ENCODE peak calls at places on chromosomes 6 and 20, in nine cellular contexts. S, K, D, T, U, L, M, E and O are unnamed samples.

GRCh38 chr20:62938105-62938888 is at the start of gene GID8:
- DNase-seq in K (peak), M (peak), T (peak), S (peak), E (peak), D (peak), L (no peak), U (peak), O (no peak)

GRCh38 chr20:56259948-56260347 is 11.4 kb downstream of the MC3R start:
- DNase-seq in D (no peak), L (no peak), S (no peak), E (no peak), U (no peak), T (no peak), K (no peak), M (no peak), O (no peak)

GRCh38 chr20:40192529-40192928 is 496.5 kb downstream of the MAFB start:
- DNase-seq in M (no peak), S (no peak), K (no peak), L (no peak), D (no peak), E (no peak), T (no peak), U (no peak), O (no peak)

GRCh38 chr6:152170702-152171667 is 363.5 kb downstream of the ESR1 start:
- DNase-seq in T (peak), S (peak), L (no peak), D (no peak), M (no peak), E (no peak), K (no peak), U (peak), O (no peak)

GRCh38 chr20:48787861-48788375 is 39.9 kb downstream of the PREX1 start:
- DNase-seq in S (peak), L (no peak), E (no peak), K (no peak), U (no peak), D (peak), M (peak), T (peak), O (no peak)

GRCh38 chr6:17737704-17738252 is 31.1 kb upstream of the NUP153 start:
- DNase-seq in E (no peak), M (no peak), L (no peak), T (no peak), S (no peak), D (no peak), U (no peak), K (no peak), O (no peak)

GRCh38 chr20:41182296-41183212 is 45.2 kb downstream of the PLCG1 start:
- DNase-seq in L (peak), K (no peak), E (no peak), M (no peak), T (no peak), S (no peak), D (no peak), U (no peak), O (no peak)

GRCh38 chr6:154791561-154792317 is 58.5 kb downstream of the SCAF8 start:
- DNase-seq in T (peak), U (no peak), M (peak), E (no peak), D (no peak), L (no peak), S (peak), K (no peak), O (no peak)

GRCh38 chr6:2593167-2593566 is 157.6 kb downstream of the MYLK4 start:
- DNase-seq in U (no peak), M (no peak), K (no peak), D (no peak), S (no peak), T (no peak), E (no peak), L (no peak), O (no peak)

GRCh38 chr6:2598867-2599266 is 151.9 kb downstream of the MYLK4 start:
- DNase-seq in U (no peak), E (no peak), D (no peak), T (no peak), L (no peak), K (no peak), S (no peak), M (no peak), O (no peak)

GRCh38 chr6:2599817-2600216 is 150.9 kb downstream of the MYLK4 start:
- DNase-seq in S (no peak), L (no peak), U (no peak), E (no peak), D (no peak), T (no peak), K (no peak), M (no peak), O (no peak)

GRCh38 chr6:2594868-2595267 is 155.9 kb downstream of the MYLK4 start:
- DNase-seq in U (no peak), S (no peak), L (no peak), T (no peak), K (no peak), E (no peak), D (no peak), M (no peak), O (no peak)

GRCh38 chr6:2596222-2596621 is 154.5 kb downstream of the MYLK4 start:
- DNase-seq in T (no peak), M (no peak), D (peak), S (no peak), K (no peak), L (no peak), U (no peak), E (no peak), O (no peak)
- TF ChIP-seq CTCF in T (no peak), M (no peak), D (peak), S (peak), K (no peak), L (peak), U (no peak), E (no peak), O (peak)

DNA sequence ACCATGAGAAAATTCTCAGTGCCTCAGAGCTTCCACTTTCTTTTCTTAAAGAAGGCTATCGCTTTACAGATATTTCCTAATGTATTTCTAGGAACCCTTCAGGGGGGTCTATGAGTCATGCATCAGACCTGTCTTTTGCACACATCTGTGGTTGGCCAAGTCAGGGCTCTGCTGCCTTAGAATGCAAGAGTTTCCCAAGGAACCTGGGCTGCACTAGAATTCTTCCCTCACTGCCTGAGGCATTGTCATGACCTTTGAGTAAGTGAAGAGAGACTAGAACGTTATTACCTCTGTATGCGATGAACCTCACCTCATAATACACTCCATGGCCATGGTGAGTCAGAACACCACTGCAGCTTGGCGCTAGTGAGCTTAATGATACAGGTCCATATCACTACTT is 365.0 kb upstream of the ID4 start:
- DNase-seq in E (no peak), M (peak), S (peak), T (no peak), L (no peak), U (no peak), D (no peak), K (no peak), O (no peak)
- TF ChIP-seq CTCF in E (no peak), M (no peak), S (no peak), T (no peak), L (no peak), U (no peak), D (no peak), K (no peak), O (no peak)

GRCh38 chr6:139584599-139584998 is 210.2 kb upstream of the CITED2 start:
- DNase-seq in K (no peak), E (no peak), U (no peak), D (no peak), S (no peak), M (no peak), T (no peak), L (no peak), O (no peak)
- TF ChIP-seq CTCF in K (no peak), E (no peak), U (no peak), D (no peak), S (no peak), M (no peak), T (no peak), L (no peak), O (no peak)

GRCh38 chr20:32780749-32781402 is 18.7 kb downstream of the DNMT3B start:
- DNase-seq in T (no peak), D (no peak), L (no peak), E (no peak), K (no peak), S (no peak), U (no peak), M (no peak), O (no peak)

GRCh38 chr20:32775240-32775991 is 13.2 kb downstream of the DNMT3B start:
- DNase-seq in E (no peak), U (no peak), T (no peak), S (no peak), D (no peak), L (no peak), K (no peak), M (no peak), O (no peak)

GRCh38 chr20:32777177-32777956 is 15.2 kb downstream of the DNMT3B start:
- DNase-seq in T (peak), U (no peak), K (no peak), S (no peak), M (no peak), D (no peak), L (no peak), E (no peak), O (no peak)

GRCh38 chr20:32780278-32780677 is 18.1 kb downstream of the DNMT3B start:
- DNase-seq in T (no peak), U (no peak), D (no peak), S (no peak), K (no peak), M (no peak), L (no peak), E (no peak), O (no peak)

DNA sequence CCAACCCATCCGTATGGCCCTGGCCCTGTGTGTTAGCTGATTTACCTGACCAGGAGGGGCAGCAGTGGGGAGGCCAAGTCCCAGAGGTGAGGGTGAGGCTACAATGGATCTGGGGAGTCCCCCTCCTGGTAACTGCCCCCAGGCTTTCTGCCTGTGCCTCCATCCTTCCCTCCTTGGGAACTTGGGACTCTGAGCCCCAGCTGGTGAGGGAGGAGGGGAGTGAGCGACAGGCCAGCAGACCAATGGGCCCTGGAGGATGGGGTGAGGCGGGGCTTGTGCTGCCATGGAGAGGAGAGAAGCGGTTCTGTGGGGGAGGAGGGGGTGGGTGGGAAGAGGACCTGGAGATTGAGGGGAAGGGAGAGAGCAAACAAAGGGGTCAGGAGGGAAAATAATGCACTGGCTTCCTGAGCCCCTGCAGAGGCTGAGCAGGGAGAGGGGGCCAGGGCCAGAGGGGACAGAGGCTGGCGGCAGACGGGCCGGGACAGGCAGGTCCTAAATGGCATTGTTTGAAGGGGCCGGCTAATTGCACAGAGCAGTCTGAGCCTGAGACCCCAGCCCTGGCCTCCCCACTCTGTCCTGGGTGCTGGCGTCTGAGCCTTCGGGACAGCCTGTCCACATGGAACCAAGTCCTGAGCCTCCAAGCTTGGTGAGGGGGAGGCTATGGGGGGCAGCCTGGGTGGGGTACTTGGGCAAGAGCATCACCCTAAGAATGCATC is 17.5 kb downstream of the DNMT3B start:
- DNase-seq in M (no peak), S (no peak), D (no peak), E (peak), K (no peak), L (no peak), T (no peak), U (no peak), O (no peak)
- TF ChIP-seq CTCF in M (no peak), S (no peak), D (no peak), E (no peak), K (no peak), L (no peak), T (no peak), U (no peak), O (peak)

GRCh38 chr20:43658723-43659419 is 8.0 kb upstream of the MYBL2 start:
- DNase-seq in S (no peak), D (peak), L (no peak), T (no peak), U (no peak), K (no peak), M (no peak), E (no peak), O (no peak)

GRCh38 chr20:43662943-43663655 is 3.8 kb upstream of the MYBL2 start:
- DNase-seq in D (no peak), E (no peak), T (peak), L (no peak), U (no peak), S (no peak), M (peak), K (no peak), O (no peak)

GRCh38 chr20:43653966-43654365 is 12.9 kb upstream of the MYBL2 start:
- DNase-seq in U (no peak), D (no peak), T (no peak), M (no peak), K (no peak), L (no peak), E (no peak), S (no peak), O (no peak)

GRCh38 chr20:43655937-43656336 is 11.0 kb upstream of the MYBL2 start:
- DNase-seq in U (no peak), T (no peak), E (no peak), D (no peak), S (no peak), L (no peak), M (no peak), K (no peak), O (no peak)

DNA sequence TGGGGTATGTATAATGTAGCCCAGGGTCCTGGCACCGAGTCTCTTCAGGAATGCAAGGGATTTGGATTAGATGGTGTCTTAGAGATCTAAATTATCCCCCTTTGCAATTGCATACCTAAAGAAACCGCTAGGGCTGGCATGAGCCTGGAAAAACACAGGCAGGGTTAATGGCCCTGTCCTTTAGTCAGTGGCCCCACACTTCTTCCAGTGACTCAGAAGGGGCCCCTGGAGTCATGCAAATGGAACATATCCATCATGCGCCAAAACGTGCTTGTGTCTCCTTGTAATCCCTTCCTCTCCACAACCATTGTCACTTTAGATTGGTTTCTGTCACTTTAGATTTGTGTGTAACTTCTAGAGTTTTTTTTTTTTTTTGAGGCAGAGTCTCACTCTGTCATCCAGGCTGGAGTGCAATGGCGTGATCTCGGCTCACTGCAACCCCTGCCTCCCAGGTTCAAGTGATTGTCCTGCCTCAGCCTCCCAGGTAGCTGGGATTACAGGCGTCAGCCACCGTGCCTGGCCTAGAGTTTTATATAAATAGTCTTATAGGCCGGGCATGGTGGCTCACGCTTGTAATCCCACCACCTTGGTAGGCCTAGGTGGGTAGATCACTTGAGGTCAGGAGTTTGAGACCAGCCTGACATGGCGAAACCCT is 8.7 kb upstream of the MYBL2 start:
- DNase-seq in K (no peak), T (peak), E (no peak), M (peak), D (no peak), S (peak), U (no peak), L (no peak), O (no peak)
- TF ChIP-seq CTCF in K (no peak), T (peak), E (no peak), M (no peak), D (peak), S (no peak), U (no peak), L (peak), O (peak)

DNA sequence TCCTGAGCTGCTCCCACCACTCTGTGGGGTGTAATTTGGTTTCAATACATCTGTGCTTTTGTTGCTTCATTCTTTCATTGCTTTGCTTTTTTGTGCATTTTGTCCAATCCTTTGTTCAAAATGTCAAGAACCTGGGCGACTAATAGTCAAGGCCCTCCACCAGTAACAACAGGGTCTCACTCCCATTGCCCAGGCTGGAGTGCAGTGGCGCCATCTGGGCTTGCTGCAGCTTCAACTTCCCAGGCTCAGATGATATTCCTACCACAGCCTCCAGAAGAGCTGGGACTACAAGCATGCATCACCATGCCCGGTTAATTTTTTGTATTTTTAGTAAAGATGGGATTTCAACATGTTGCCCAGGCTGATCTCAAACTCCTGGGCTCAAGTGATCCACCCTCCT is 169.2 kb downstream of the EYA2 start:
- DNase-seq in D (no peak), U (no peak), L (no peak), T (no peak), E (no peak), S (no peak), M (no peak), K (no peak), O (no peak)
- TF ChIP-seq CTCF in D (no peak), U (no peak), L (no peak), T (no peak), E (no peak), S (no peak), M (no peak), K (no peak), O (no peak)

GRCh38 chr6:165748390-165748789 is 85.3 kb upstream of the PDE10A start:
- DNase-seq in S (no peak), T (no peak), K (no peak), D (no peak), E (no peak), U (no peak), L (no peak), M (no peak), O (no peak)
- TF ChIP-seq CTCF in S (no peak), T (no peak), K (no peak), D (no peak), E (no peak), U (no peak), L (no peak), M (no peak), O (no peak)